ENCODE peak calls at places on chromosomes 12 and 14, in nine cellular contexts. F is nephron progenitor cell; V is progenitor cell of endocrine pancreas; N is ovary; E is CD8-positive, alpha-beta T cell; O is HCT116; P is astrocyte of the cerebellum; T is CD14-positive monocyte; M is HFF-Myc. A is an unnamed sample.

GRCh38 chr12:120630139-120630895 is 10.1 kb upstream of the CABP1 start:
- DNase-seq in F (no peak), V (no peak), N (no peak), E (no peak), O (no peak), P (no peak), T (no peak), M (no peak), A (no peak)

GRCh38 chr12:9717070-9717925 is 15.6 kb downstream of the CLECL1 start:
- DNase-seq in F (no peak), V (no peak), N (no peak), E (no peak), O (no peak), P (no peak), T (no peak), M (no peak), A (no peak)

GRCh38 chr12:128940090-128940888 is 87.0 kb downstream of the GLT1D1 start:
- DNase-seq in F (no peak), V (no peak), N (no peak), E (no peak), O (no peak), P (no peak), T (no peak), M (no peak), A (no peak)

GRCh38 chr12:11765421-11765816 is 115.9 kb downstream of the ETV6 start:
- DNase-seq in F (no peak), V (no peak), N (no peak), E (no peak), O (no peak), P (no peak), T (no peak), M (no peak), A (no peak)

GRCh38 chr12:50221228-50222008 is 54.2 kb upstream of the CERS5 start:
- DNase-seq in F (no peak), V (no peak), N (no peak), E (no peak), O (no peak), P (peak; percentile 82), T (no peak), M (peak; percentile 96), A (no peak)

GRCh38 chr12:104699489-104700194 is 242.9 kb downstream of the CHST11 start:
- DNase-seq in F (no peak), V (no peak), N (no peak), E (no peak), O (no peak), P (no peak), T (no peak), M (no peak), A (no peak)

GRCh38 chr12:48988030-48988649 is 10.0 kb downstream of the WNT1 start:
- DNase-seq in F (peak; percentile 90), V (peak; percentile 66), N (no peak), E (peak; percentile 61), O (no peak), P (no peak), T (no peak), M (no peak), A (peak; percentile 58)

GRCh38 chr14:89422181-89422951 is 5.3 kb upstream of the FOXN3 start:
- DNase-seq in F (no peak), V (no peak), N (no peak), E (no peak), O (no peak), P (no peak), T (no peak), M (no peak), A (no peak)

GRCh38 chr14:22580604-22581003 is 8.4 kb downstream of the DAD1 start:
- DNase-seq in F (no peak), V (no peak), N (no peak), E (no peak), O (no peak), P (no peak), T (no peak), M (no peak), A (no peak)

GRCh38 chr12:1277905-1278304 is 286.9 kb downstream of the ERC1 start:
- DNase-seq in F (no peak), V (no peak), N (no peak), E (no peak), O (no peak), P (no peak), T (no peak), M (no peak), A (no peak)

GRCh38 chr14:77243853-77244252 is 27.2 kb downstream of the NGB start:
- DNase-seq in F (no peak), V (no peak), N (no peak), E (no peak), O (no peak), P (no peak), T (no peak), M (no peak), A (peak; percentile 37)

GRCh38 chr14:101735453-101735852 is 26.1 kb upstream of the PPP2R5C start:
- DNase-seq in F (no peak), V (no peak), N (no peak), E (no peak), O (no peak), P (no peak), T (no peak), M (no peak), A (no peak)

GRCh38 chr12:79020106-79020505 is 155.5 kb downstream of the SYT1 start:
- DNase-seq in F (no peak), V (no peak), N (no peak), E (no peak), O (no peak), P (no peak), T (no peak), M (no peak), A (no peak)

GRCh38 chr14:101584049-101584859 is 23.0 kb downstream of the DIO3 start:
- DNase-seq in F (no peak), V (no peak), N (peak; percentile 29), E (no peak), O (no peak), P (no peak), T (no peak), M (peak; percentile 87), A (no peak)

GRCh38 chr12:6765634-6766581 is at the start of gene PTMS:
- DNase-seq in F (peak; percentile 81), V (peak; percentile 70), N (peak; percentile 93), E (no peak), O (peak; percentile 83), P (peak; percentile 86), T (no peak), M (peak; percentile 83), A (peak; percentile 34)

GRCh38 chr14:98133806-98134205 is 1138.2 kb downstream of the BCL11B start:
- DNase-seq in F (no peak), V (no peak), N (no peak), E (no peak), O (no peak), P (no peak), T (no peak), M (no peak), A (no peak)

GRCh38 chr14:105884808-105885281 is 358.5 kb downstream of the TMEM121 start:
- DNase-seq in F (no peak), V (no peak), N (peak; percentile 2), E (no peak), O (no peak), P (no peak), T (peak; percentile 26), M (no peak), A (no peak)

GRCh38 chr12:28622416-28622815 is 432.2 kb downstream of the CCDC91 start:
- DNase-seq in F (no peak), V (no peak), N (no peak), E (no peak), O (no peak), P (no peak), T (no peak), M (peak; percentile 38), A (no peak)

GRCh38 chr12:64577046-64577445 is 33.2 kb upstream of the RASSF3 start:
- DNase-seq in F (no peak), V (no peak), N (no peak), E (no peak), O (no peak), P (no peak), T (no peak), M (no peak), A (no peak)
- TF ChIP-seq CTCF in F (no peak), V (no peak), N (no peak), E (no peak), O (no peak), P (no peak), T (no peak), M (no peak), A (no peak)

GRCh38 chr12:98803468-98804209 is 158.5 kb downstream of the APAF1 start:
- DNase-seq in F (no peak), V (no peak), N (no peak), E (no peak), O (peak; percentile 4), P (no peak), T (no peak), M (no peak), A (no peak)
- TF ChIP-seq CTCF in F (no peak), V (no peak), N (no peak), E (no peak), O (no peak), P (no peak), T (no peak), M (no peak), A (no peak)

GRCh38 chr14:52314521-52315354 is 626 bp downstream of the PTGER2 start:
- DNase-seq in F (peak; percentile 50), V (peak; percentile 18), N (peak; percentile 17), E (peak; percentile 16), O (no peak), P (no peak), T (peak; percentile 51), M (no peak), A (peak; percentile 31)

GRCh38 chr14:52313493-52313881 is 625 bp upstream of the PTGER2 start:
- DNase-seq in F (no peak), V (no peak), N (peak; percentile 13), E (no peak), O (no peak), P (no peak), T (no peak), M (no peak), A (no peak)

GRCh38 chr14:52315355-52315718 is 1.2 kb downstream of the PTGER2 start:
- DNase-seq in F (no peak), V (no peak), N (peak; percentile 10), E (no peak), O (no peak), P (no peak), T (peak; percentile 65), M (no peak), A (no peak)

GRCh38 chr14:52312872-52313492 is 1.1 kb upstream of the PTGER2 start:
- DNase-seq in F (no peak), V (no peak), N (peak; percentile 13), E (no peak), O (no peak), P (no peak), T (peak; percentile 51), M (no peak), A (no peak)

GRCh38 chr14:52313903-52314481 is at the start of gene PTGER2:
- DNase-seq in F (peak; percentile 83), V (peak; percentile 51), N (peak; percentile 88), E (peak; percentile 66), O (peak; percentile 57), P (no peak), T (peak; percentile 96), M (no peak), A (peak; percentile 44)
- TF ChIP-seq CTCF in F (no peak), V (no peak), N (no peak), E (no peak), O (no peak), P (no peak), T (no peak), M (no peak), A (no peak)

DNA sequence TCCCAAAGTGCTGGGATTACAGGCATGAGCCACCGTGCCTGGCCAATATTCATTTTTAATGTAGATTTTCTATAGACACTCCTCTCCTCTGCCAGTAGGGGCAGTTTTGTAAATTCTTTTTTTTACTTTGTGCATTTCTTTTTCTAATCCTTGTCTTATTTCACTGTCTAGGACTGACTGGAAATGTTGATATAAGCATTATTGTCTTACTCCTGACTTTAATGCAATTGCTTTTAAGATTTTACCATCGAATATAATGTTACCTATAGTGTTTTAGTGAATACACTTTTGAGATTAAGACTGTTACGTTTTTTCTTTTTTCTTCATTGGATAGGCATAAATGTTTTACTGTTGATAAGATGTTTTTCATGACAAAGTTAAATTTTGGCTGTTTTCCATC is 35.4 kb upstream of the EMP1 start:
- DNase-seq in F (no peak), V (no peak), N (no peak), E (no peak), O (no peak), P (no peak), T (no peak), M (no peak), A (no peak)
- TF ChIP-seq CTCF in F (peak; percentile 31), V (peak; percentile 70), N (no peak), E (no peak), O (peak; percentile 62), P (peak; percentile 35), T (peak; percentile 68), M (peak; percentile 11), A (no peak)

A was measured in activated B cell treated with CpG ODN at 0.5 μM for 24 hours.